ENCODE peak calls at places on chromosomes 6 and 20, in eight cellular contexts. Y is astrocyte, K is left ventricle myocardium inferior, T is IMR-90, J is aorta, H is small intestine, G is cardiac muscle cell, L is SJSA1. Q is an unnamed sample.
A peak's percentile ranks its signal among the peaks of the same experiment; 100 is the strongest.

GRCh38 chr20:53171065-53171464 is 198.9 kb downstream of the TSHZ2 start:
- DNase-seq in T (no peak), L (no peak), Y (no peak), H (no peak), J (no peak), K (no peak), G (no peak), Q (no peak)

GRCh38 chr6:154649723-154650122 is 83.5 kb upstream of the SCAF8 start:
- DNase-seq in K (no peak), H (no peak), T (no peak), Y (no peak), G (peak; percentile 54), L (no peak), J (no peak), Q (no peak)

GRCh38 chr20:62143976-62144825 is 632 bp downstream of the SS18L1 start:
- DNase-seq in K (peak; percentile 66), H (peak; percentile 51), Y (peak; percentile 55), G (peak; percentile 74), T (peak; percentile 60), L (peak; percentile 64), J (peak; percentile 77), Q (peak; percentile 79)

GRCh38 chr6:56475736-56476457 is 166.8 kb downstream of the DST start:
- DNase-seq in H (peak; percentile 69), L (no peak), Y (peak; percentile 58), G (peak; percentile 50), T (peak; percentile 71), J (no peak), K (peak; percentile 20), Q (no peak)

GRCh38 chr6:47300417-47300816 is 9.3 kb downstream of the TNFRSF21 start:
- DNase-seq in T (no peak), Y (no peak), G (no peak), J (no peak), L (no peak), K (no peak), H (no peak), Q (no peak)

GRCh38 chr6:69311888-69312287 is 484.9 kb downstream of the LMBRD1 start:
- DNase-seq in K (no peak), L (no peak), Y (no peak), J (no peak), T (no peak), G (no peak), H (no peak), Q (no peak)

GRCh38 chr6:157223021-157223430 is 100.3 kb downstream of the TMEM242 start:
- DNase-seq in Y (no peak), H (no peak), K (no peak), J (no peak), T (no peak), G (no peak), L (no peak), Q (peak; percentile 63)

GRCh38 chr6:36330366-36330765 is 6.3 kb downstream of the BNIP5 start:
- DNase-seq in Y (no peak), G (no peak), H (no peak), T (no peak), J (no peak), K (no peak), L (no peak), Q (no peak)

GRCh38 chr6:3838992-3839867 is 9.9 kb upstream of the FAM50B start:
- DNase-seq in G (peak; percentile 67), T (peak; percentile 57), L (no peak), J (no peak), H (no peak), Y (no peak), K (no peak), Q (no peak)

GRCh38 chr6:28263946-28264345 is 3.0 kb upstream of the ZSCAN26 start:
- DNase-seq in H (no peak), T (peak; percentile 30), Y (no peak), K (no peak), L (no peak), G (no peak), J (no peak), Q (no peak)

GRCh38 chr6:28264834-28265401 is 2.0 kb upstream of the ZSCAN26 start:
- DNase-seq in J (no peak), L (no peak), H (no peak), T (peak; percentile 4), Y (no peak), K (no peak), G (no peak), Q (no peak)

GRCh38 chr6:28266962-28267694 is at the start of gene ZSCAN26:
- DNase-seq in K (peak; percentile 80), L (peak; percentile 93), H (peak; percentile 85), Y (peak; percentile 84), T (peak; percentile 89), G (peak; percentile 91), J (peak; percentile 89), Q (peak; percentile 82)

GRCh38 chr6:28267695-28268059 is 734 bp downstream of the ZSCAN26 start:
- DNase-seq in Y (no peak), H (no peak), J (no peak), G (no peak), L (no peak), K (no peak), T (no peak), Q (no peak)

DNA sequence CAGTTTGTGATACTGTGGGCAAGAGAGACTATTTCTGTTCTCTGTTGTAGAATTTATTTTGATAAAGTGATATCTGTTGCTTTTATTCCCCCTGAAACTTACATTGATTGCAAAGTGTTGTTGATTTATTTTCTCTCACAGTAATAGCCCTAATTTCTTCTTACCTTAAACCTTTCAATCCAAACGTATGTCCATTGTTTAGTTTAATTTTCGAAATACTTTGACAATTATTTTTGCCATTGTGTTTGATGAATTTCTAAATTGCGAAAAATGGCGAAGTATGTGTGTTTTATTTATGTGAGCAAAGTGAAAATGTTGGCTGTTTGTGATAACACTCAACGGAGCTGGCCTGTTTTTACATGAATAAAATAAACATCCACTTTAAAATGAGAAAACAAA is 381 bp upstream of the ZSCAN26 start:
- DNase-seq in H (no peak), G (no peak), T (no peak), L (no peak), Y (no peak), J (no peak), K (no peak), Q (no peak)
- H3K27ac ChIP-seq in H (no peak overlapping the region), G (peak overlapping the region; percentile 87), T (peak overlapping the region; percentile 95), L (no peak overlapping the region), Y (peak overlapping the region; percentile 93), J (no peak overlapping the region), K (peak overlapping the region; percentile 91), Q (peak overlapping the region; percentile 87)

GRCh38 chr6:34066284-34066571 is 79.7 kb downstream of the GRM4 start:
- DNase-seq in L (no peak), H (no peak), K (no peak), Y (no peak), J (no peak), G (no peak), T (no peak), Q (no peak)

GRCh38 chr6:34063641-34064040 is 82.2 kb downstream of the GRM4 start:
- DNase-seq in K (no peak), T (no peak), J (no peak), L (no peak), G (peak; percentile 11), H (no peak), Y (no peak), Q (no peak)

GRCh38 chr6:34065470-34066283 is 80.2 kb downstream of the GRM4 start:
- DNase-seq in G (peak; percentile 38), T (no peak), K (peak; percentile 48), L (no peak), J (peak; percentile 45), Y (no peak), H (no peak), Q (no peak)

GRCh38 chr6:34062815-34063214 is 83.1 kb downstream of the GRM4 start:
- DNase-seq in H (no peak), K (no peak), G (no peak), J (peak; percentile 21), Y (no peak), L (no peak), T (no peak), Q (no peak)

GRCh38 chr6:34064675-34065074 is 81.2 kb downstream of the GRM4 start:
- DNase-seq in T (no peak), Y (no peak), H (no peak), G (no peak), K (no peak), L (no peak), J (no peak), Q (no peak)
- H3K4me1 ChIP-seq in T (no peaks in the 10 kb centered on the region), Y (no peaks in the 10 kb centered on the region), H (no peaks in the 10 kb centered on the region), G (no peaks in the 10 kb centered on the region), K (peaks cover 11% of the 10 kb centered on the region), L (no peaks in the 10 kb centered on the region), J (no peaks in the 10 kb centered on the region), Q (peaks cover 4% of the 10 kb centered on the region)

DNA sequence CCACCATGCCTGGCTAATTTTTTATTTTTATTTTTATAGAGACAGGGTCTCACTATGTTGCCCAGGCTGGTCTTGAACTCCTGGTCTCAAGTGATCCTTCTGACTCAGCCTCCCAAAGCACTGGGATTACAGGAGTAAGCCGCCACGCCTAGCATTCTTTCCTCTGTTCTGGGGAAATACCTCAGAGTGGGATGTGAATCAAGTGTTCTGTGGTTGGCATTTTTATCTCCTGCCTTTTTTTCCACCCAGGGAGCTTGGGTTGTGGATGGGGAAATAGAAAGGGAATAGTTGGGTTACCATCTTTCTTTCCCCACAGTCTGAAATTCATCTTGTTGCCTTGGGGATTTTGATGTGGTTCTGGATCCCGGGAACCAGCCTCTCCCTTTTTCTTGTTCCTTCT is 24.1 kb downstream of the TFAP2C start:
- DNase-seq in L (no peak), G (no peak), K (no peak), T (no peak), H (no peak), Y (no peak), J (no peak), Q (no peak)
- H3K27ac ChIP-seq in L (no peak overlapping the region), G (no peak overlapping the region), K (no peak overlapping the region), T (no peak overlapping the region), H (no peak overlapping the region), Y (no peak overlapping the region), J (no peak overlapping the region), Q (no peak overlapping the region)

DNA sequence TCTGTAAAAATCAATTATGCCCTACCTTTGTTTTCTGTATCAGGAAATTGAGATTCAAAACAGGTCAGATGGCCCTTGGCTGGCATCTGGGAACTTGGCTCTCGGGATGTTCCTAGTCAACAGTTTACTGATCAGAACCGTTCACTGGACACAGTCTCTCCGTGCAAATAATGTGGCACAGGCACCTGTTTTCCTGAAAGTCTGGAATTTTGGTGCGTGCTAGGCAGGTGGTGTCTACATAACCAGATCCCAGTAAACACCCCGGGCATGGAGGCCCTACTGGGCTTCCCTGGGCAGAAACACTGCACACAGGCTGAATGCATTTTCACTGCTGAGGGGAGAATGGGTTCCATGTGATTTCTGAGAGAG is 7.5 kb downstream of the SNHG17 start:
- DNase-seq in T (no peak), G (no peak), Y (no peak), H (no peak), J (no peak), L (no peak), K (no peak), Q (no peak)
- H3K4me1 ChIP-seq in T (peaks cover 12% of the 10 kb centered on the region), G (no peaks in the 10 kb centered on the region), Y (peaks cover 34% of the 10 kb centered on the region), H (no peaks in the 10 kb centered on the region), J (no peaks in the 10 kb centered on the region), L (peaks cover 22% of the 10 kb centered on the region), K (peaks cover 10% of the 10 kb centered on the region), Q (peaks cover 4% of the 10 kb centered on the region)